ENCODE peak calls at places on chromosomes 4 and X, in four cellular contexts. F, K, Z and H are unnamed samples.

GRCh38 chrX:112834016-112834855 is 6.4 kb downstream of the AMOT start:
- DNase-seq in Z (no peak), K (no peak), F (no peak), H (no peak)

GRCh38 chr4:6887591-6888371 is 21.8 kb upstream of the TBC1D14 start:
- DNase-seq in Z (no peak), K (no peak), F (no peak), H (no peak)

GRCh38 chr4:127249066-127249766 is 383.5 kb upstream of the INTU start:
- DNase-seq in F (no peak), K (peak; percentile 1), Z (no peak), H (no peak)

GRCh38 chr4:169068423-169068822 is 58.4 kb upstream of the CBR4 start:
- DNase-seq in K (no peak), F (no peak), Z (no peak), H (no peak)

GRCh38 chr4:89906316-89906715 is 11.7 kb downstream of the MMRN1 start:
- DNase-seq in F (no peak), K (no peak), Z (no peak), H (no peak)

GRCh38 chrX:44570524-44570923 is 27.9 kb upstream of the FUNDC1 start:
- DNase-seq in F (no peak), Z (no peak), K (peak; percentile 51), H (no peak)

GRCh38 chr4:102625232-102625930 is 124.2 kb downstream of the NFKB1 start:
- DNase-seq in F (peak; percentile 75), K (peak; percentile 38), Z (peak; percentile 26), H (peak; percentile 44)

GRCh38 chrX:108811891-108812290 is 75.5 kb upstream of the IRS4 start:
- DNase-seq in F (no peak), K (no peak), Z (no peak), H (no peak)

GRCh38 chr4:110055014-110055768 is 142.5 kb downstream of the EGF start:
- DNase-seq in K (peak; percentile 35), Z (no peak), F (no peak), H (no peak)

GRCh38 chr4:110245567-110245966 is 47.2 kb upstream of the ELOVL6 start:
- DNase-seq in Z (no peak), F (no peak), K (peak; percentile 60), H (no peak)

GRCh38 chrX:41334866-41335589 is 1.1 kb downstream of the DDX3X start:
- DNase-seq in Z (peak; percentile 44), K (peak; percentile 30), F (peak; percentile 54), H (peak; percentile 66)

GRCh38 chr4:141391293-141391692 is 170.6 kb downstream of the ZNF330 start:
- DNase-seq in Z (no peak), F (no peak), K (peak; percentile 31), H (no peak)

GRCh38 chr4:74374561-74375327 is 9.8 kb downstream of the EREG start:
- DNase-seq in F (no peak), Z (no peak), K (peak; percentile 97), H (no peak)

GRCh38 chrX:65689377-65689776 is 21.9 kb downstream of the MSN start:
- DNase-seq in F (no peak), K (peak; percentile 55), Z (no peak), H (no peak)

GRCh38 chr4:186366326-186366725 is 100.3 kb downstream of the F11 start:
- DNase-seq in F (no peak), K (no peak), Z (no peak), H (no peak)

GRCh38 chrX:111123606-111124179 is 27.7 kb downstream of the PAK3 start:
- DNase-seq in F (no peak), K (no peak), Z (no peak), H (no peak)
- H3K4me3 ChIP-seq in F (no peak overlapping the region), K (no peak overlapping the region), Z (no peak overlapping the region), H (no peak overlapping the region)

DNA sequence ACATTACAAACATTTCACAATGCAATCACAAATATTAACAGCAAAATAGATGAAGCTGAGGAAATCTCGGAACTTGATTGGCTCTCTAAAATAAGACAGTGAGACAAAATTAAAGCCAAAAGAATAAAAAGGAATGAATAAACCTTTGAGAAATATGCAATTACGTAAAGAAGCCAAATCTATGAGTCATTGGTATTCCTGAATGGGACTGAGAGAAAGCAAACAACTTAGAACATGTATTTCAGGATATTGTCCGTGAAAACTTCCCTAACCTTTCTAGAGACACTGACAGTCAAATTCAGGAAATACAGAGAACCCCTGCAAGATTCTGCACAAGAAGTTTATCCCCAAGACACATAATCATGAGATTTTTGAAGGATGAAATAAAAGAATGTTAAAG is 48.4 kb upstream of the SPANXN2 start:
- DNase-seq in Z (no peak), F (no peak), K (peak; percentile 55), H (no peak)
- H3K9me3 ChIP-seq in Z (no peaks in the 10 kb centered on the region), F (no peaks in the 10 kb centered on the region), K (no peaks in the 10 kb centered on the region), H (no peaks in the 10 kb centered on the region)

DNA sequence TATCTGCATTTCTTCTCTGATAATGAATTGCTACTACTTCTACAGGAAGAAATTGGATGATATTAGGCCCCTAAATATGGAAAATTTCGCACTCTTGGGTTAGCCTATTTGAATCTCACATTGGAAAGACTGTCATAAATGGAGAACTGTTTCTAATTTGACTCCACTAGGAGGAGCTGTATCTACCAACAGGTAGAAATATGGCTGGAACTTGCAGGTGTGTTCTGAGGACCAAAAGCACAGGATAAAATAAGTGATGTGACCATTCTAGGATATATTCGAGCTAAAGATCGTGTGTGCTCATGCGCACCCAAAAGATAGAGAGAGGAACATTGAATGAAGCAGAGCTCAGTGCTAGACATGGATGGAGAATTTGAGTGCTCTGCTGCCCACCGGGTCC is 4.8 kb upstream of the NKAP start:
- DNase-seq in K (peak; percentile 7), F (no peak), Z (no peak), H (no peak)
- TF ChIP-seq CTCF in K (peak; percentile 56), F (peak; percentile 40), Z (peak; percentile 33), H (no peak)

DNA sequence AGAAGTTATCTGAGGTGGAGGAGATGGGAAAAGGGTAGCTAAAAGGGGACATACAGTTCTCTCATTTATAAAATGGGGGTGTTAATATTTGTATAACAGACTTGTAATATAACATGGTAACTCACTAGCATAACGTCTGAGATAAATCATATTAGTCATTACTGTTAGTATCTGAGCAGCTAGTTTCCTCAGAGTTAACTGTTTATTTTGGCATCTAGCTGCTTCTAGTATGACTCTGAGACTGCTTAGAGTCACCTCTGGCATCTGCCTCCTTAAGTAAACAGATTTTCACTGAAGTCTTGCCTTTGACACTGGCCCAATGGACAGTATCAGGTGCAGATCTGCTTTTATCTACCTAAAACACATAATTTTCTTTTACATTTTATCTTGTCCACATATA is 58.1 kb downstream of the SLC30A9 start:
- DNase-seq in K (peak; percentile 79), F (no peak), Z (no peak), H (no peak)
- H3K4me3 ChIP-seq in K (no peak overlapping the region), F (no peak overlapping the region), Z (no peak overlapping the region), H (no peak overlapping the region)

DNA sequence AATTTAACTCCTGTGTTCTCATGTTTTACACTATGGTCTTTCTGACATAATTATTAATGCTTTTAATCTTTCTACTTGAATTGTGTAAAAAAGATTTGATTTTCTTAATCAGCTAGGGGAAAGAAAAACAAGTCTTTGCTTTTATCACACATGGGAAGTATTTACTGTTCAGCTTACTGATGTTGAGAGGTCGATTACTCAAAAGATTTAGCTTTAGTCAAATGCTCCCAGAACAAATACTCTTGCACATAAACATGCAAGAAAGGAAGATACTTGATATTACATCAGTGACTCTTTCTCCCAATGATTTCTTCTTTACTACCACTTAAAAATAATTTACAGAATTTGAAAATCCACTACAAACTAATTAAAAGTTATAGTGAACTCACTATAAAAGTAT is 198.3 kb upstream of the FAT4 start:
- DNase-seq in Z (no peak), K (no peak), F (no peak), H (no peak)
- H3K9me3 ChIP-seq in Z (no peaks in the 10 kb centered on the region), K (no peaks in the 10 kb centered on the region), F (no peaks in the 10 kb centered on the region), H (no peaks in the 10 kb centered on the region)

GRCh38 chrX:103730147-103730546 is 19.4 kb downstream of the TMEM31 start:
- DNase-seq in K (no peak), Z (no peak), F (no peak), H (no peak)

GRCh38 chrX:103733017-103733416 is 22.3 kb downstream of the TMEM31 start:
- DNase-seq in K (no peak), Z (peak; percentile 12), F (no peak), H (no peak)

GRCh38 chrX:103729015-103729414 is 18.3 kb downstream of the TMEM31 start:
- DNase-seq in Z (no peak), K (no peak), F (no peak), H (no peak)

GRCh38 chrX:103734125-103734760 is 23.5 kb downstream of the TMEM31 start:
- DNase-seq in Z (peak; percentile 9), F (no peak), K (no peak), H (no peak)

GRCh38 chrX:103730746-103731508 is 20.2 kb downstream of the TMEM31 start:
- DNase-seq in F (no peak), K (no peak), Z (peak; percentile 50), H (no peak)
- TF ChIP-seq CTCF in F (no peak), K (no peak), Z (no peak), H (no peak)

GRCh38 chr4:16607693-16608092 is 290.8 kb downstream of the LDB2 start:
- DNase-seq in K (no peak), Z (no peak), F (no peak), H (no peak)
- H3K4me3 ChIP-seq in K (no peak overlapping the region), Z (no peak overlapping the region), F (no peak overlapping the region), H (no peak overlapping the region)

DNA sequence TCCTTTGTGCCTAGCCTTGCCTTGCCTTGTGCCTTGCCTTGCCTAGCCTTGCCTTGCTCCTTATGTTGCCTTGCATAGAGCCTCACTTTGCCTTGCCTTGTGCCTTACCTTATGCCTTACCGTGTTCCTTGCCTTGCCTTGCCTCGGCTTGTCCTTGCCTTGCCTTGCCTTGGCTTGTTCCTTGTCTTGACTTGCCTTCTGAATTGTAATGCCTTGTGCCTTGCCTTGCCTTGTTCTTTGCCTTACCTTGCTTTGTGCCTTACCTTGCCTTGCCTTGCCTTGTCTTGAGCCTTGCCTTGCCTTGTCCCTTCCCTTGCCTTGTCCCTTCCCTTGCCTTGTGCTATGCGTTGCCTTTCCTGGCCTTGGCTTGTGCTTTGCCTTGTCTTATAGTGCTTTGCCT is 90.2 kb downstream of the TAB3 start:
- DNase-seq in Z (no peak), F (no peak), K (no peak), H (no peak)
- H3K9me3 ChIP-seq in Z (no peaks in the 10 kb centered on the region), F (peaks cover 11% of the 10 kb centered on the region), K (no peaks in the 10 kb centered on the region), H (no peaks in the 10 kb centered on the region)